ENCODE peak calls at places on chromosomes 2 and 18, in six cellular contexts. One of them, this sample, is unnamed. For H3K9me3, the result is how much of the 10 kb centered on the place peaks cover.

GRCh38 chr2:44836174-44836573 is 105.3 kb upstream of the SIX3 start:
- DNase-seq in colonic mucosa: no peak
- DNase-seq in cardiac muscle cell: no peak
- DNase-seq in K562: no peak
- DNase-seq in uterus: no peak
- DNase-seq in OCI-LY7: no peak
- DNase-seq in this sample: peak

GRCh38 chr2:168730391-168730790 is 72.0 kb upstream of the NOSTRIN start:
- DNase-seq in OCI-LY7: no peak
- DNase-seq in cardiac muscle cell: no peak
- DNase-seq in uterus: no peak
- DNase-seq in colonic mucosa: no peak
- DNase-seq in K562: no peak
- DNase-seq in this sample: no peak

GRCh38 chr2:79099140-79099686 is 11.4 kb upstream of the REG1B start:
- DNase-seq in cardiac muscle cell: no peak
- DNase-seq in colonic mucosa: no peak
- DNase-seq in K562: no peak
- DNase-seq in OCI-LY7: peak
- DNase-seq in uterus: no peak
- DNase-seq in this sample: no peak

GRCh38 chr2:28997237-28997846 is 16.2 kb downstream of the TOGARAM2 start:
- DNase-seq in colonic mucosa: no peak
- DNase-seq in OCI-LY7: no peak
- DNase-seq in cardiac muscle cell: peak
- DNase-seq in K562: no peak
- DNase-seq in uterus: no peak
- DNase-seq in this sample: no peak

GRCh38 chr18:11658989-11659388 is 30.1 kb upstream of the GNAL start:
- DNase-seq in cardiac muscle cell: no peak
- DNase-seq in K562: no peak
- DNase-seq in uterus: no peak
- DNase-seq in OCI-LY7: no peak
- DNase-seq in colonic mucosa: no peak
- DNase-seq in this sample: no peak

GRCh38 chr2:71880287-71880686 is 267.4 kb downstream of the CYP26B1 start:
- DNase-seq in colonic mucosa: no peak
- DNase-seq in cardiac muscle cell: no peak
- DNase-seq in OCI-LY7: no peak
- DNase-seq in uterus: no peak
- DNase-seq in K562: no peak
- DNase-seq in this sample: no peak

GRCh38 chr2:14872779-14873325 is 240.3 kb downstream of the LRATD1 start:
- DNase-seq in OCI-LY7: no peak
- DNase-seq in uterus: no peak
- DNase-seq in cardiac muscle cell: no peak
- DNase-seq in colonic mucosa: no peak
- DNase-seq in K562: no peak
- DNase-seq in this sample: no peak

GRCh38 chr2:100707016-100707947 is 112.7 kb upstream of the NPAS2 start:
- DNase-seq in colonic mucosa: no peak
- DNase-seq in cardiac muscle cell: no peak
- DNase-seq in OCI-LY7: no peak
- DNase-seq in K562: no peak
- DNase-seq in uterus: no peak
- DNase-seq in this sample: no peak

GRCh38 chr2:172208881-172209325 is 106.2 kb upstream of the DLX2 start:
- DNase-seq in uterus: no peak
- DNase-seq in cardiac muscle cell: peak
- DNase-seq in K562: no peak
- DNase-seq in colonic mucosa: no peak
- DNase-seq in OCI-LY7: no peak
- DNase-seq in this sample: no peak

GRCh38 chr2:96924775-96925747 is 55.2 kb upstream of the SEMA4C start:
- DNase-seq in OCI-LY7: no peak
- DNase-seq in K562: no peak
- DNase-seq in cardiac muscle cell: no peak
- DNase-seq in colonic mucosa: no peak
- DNase-seq in uterus: no peak
- DNase-seq in this sample: no peak

GRCh38 chr2:235854276-235854675 is 313.9 kb downstream of the GBX2 start:
- DNase-seq in cardiac muscle cell: no peak
- DNase-seq in OCI-LY7: no peak
- DNase-seq in K562: no peak
- DNase-seq in colonic mucosa: no peak
- DNase-seq in uterus: no peak
- DNase-seq in this sample: no peak

GRCh38 chr2:205734436-205734835 is 52.1 kb downstream of the NRP2 start:
- DNase-seq in OCI-LY7: no peak
- DNase-seq in colonic mucosa: no peak
- DNase-seq in cardiac muscle cell: peak
- DNase-seq in K562: peak
- DNase-seq in uterus: peak
- DNase-seq in this sample: no peak

GRCh38 chr18:28689591-28689990 is 512.7 kb upstream of the CDH2 start:
- DNase-seq in colonic mucosa: no peak
- DNase-seq in K562: no peak
- DNase-seq in cardiac muscle cell: no peak
- DNase-seq in OCI-LY7: no peak
- DNase-seq in uterus: no peak
- DNase-seq in this sample: no peak

GRCh38 chr18:65942854-65943253 is 192.0 kb downstream of the CDH7 start:
- DNase-seq in cardiac muscle cell: no peak
- DNase-seq in OCI-LY7: no peak
- DNase-seq in colonic mucosa: no peak
- DNase-seq in uterus: no peak
- DNase-seq in K562: no peak
- DNase-seq in this sample: no peak

GRCh38 chr2:162091325-162092007 is 17.5 kb upstream of the DPP4 start:
- DNase-seq in uterus: no peak
- DNase-seq in colonic mucosa: peak
- DNase-seq in OCI-LY7: no peak
- DNase-seq in K562: no peak
- DNase-seq in cardiac muscle cell: no peak
- DNase-seq in this sample: no peak

GRCh38 chr2:134776836-134777235 is 58.0 kb upstream of the TMEM163 start:
- DNase-seq in uterus: no peak
- DNase-seq in OCI-LY7: no peak
- DNase-seq in colonic mucosa: no peak
- DNase-seq in K562: no peak
- DNase-seq in cardiac muscle cell: no peak
- DNase-seq in this sample: no peak

GRCh38 chr2:20568501-20569463 is 82.1 kb downstream of the HS1BP3 start:
- DNase-seq in K562: no peak
- DNase-seq in uterus: peak
- DNase-seq in OCI-LY7: no peak
- DNase-seq in colonic mucosa: no peak
- DNase-seq in cardiac muscle cell: peak
- DNase-seq in this sample: no peak

GRCh38 chr2:14927021-14927564 is 294.6 kb downstream of the LRATD1 start:
- DNase-seq in K562: no peak
- DNase-seq in OCI-LY7: no peak
- DNase-seq in uterus: no peak
- DNase-seq in cardiac muscle cell: no peak
- DNase-seq in colonic mucosa: no peak
- DNase-seq in this sample: no peak

GRCh38 chr2:67237288-67237687 is 159.8 kb upstream of the ETAA1 start:
- DNase-seq in uterus: no peak
- DNase-seq in K562: no peak
- DNase-seq in OCI-LY7: no peak
- DNase-seq in colonic mucosa: no peak
- DNase-seq in cardiac muscle cell: no peak
- DNase-seq in this sample: no peak

GRCh38 chr2:47237375-47238357 is 82.6 kb upstream of the STPG4 start:
- DNase-seq in uterus: peak
- DNase-seq in K562: peak
- DNase-seq in OCI-LY7: no peak
- DNase-seq in colonic mucosa: no peak
- DNase-seq in cardiac muscle cell: peak
- DNase-seq in this sample: peak

GRCh38 chr2:133293544-133294270 is 274.6 kb downstream of the NCKAP5 start:
- DNase-seq in uterus: no peak
- DNase-seq in OCI-LY7: no peak
- DNase-seq in cardiac muscle cell: no peak
- DNase-seq in K562: no peak
- DNase-seq in colonic mucosa: no peak
- DNase-seq in this sample: no peak

GRCh38 chr2:9765611-9766531 is 77.4 kb upstream of the TAF1B start:
- DNase-seq in cardiac muscle cell: peak
- DNase-seq in OCI-LY7: no peak
- DNase-seq in uterus: no peak
- DNase-seq in K562: peak
- DNase-seq in colonic mucosa: no peak
- DNase-seq in this sample: no peak

GRCh38 chr2:227783404-227784138 is 30.1 kb upstream of the CCL20 start:
- DNase-seq in OCI-LY7: no peak
- DNase-seq in uterus: no peak
- DNase-seq in K562: no peak
- DNase-seq in cardiac muscle cell: no peak
- DNase-seq in colonic mucosa: no peak
- DNase-seq in this sample: peak

GRCh38 chr2:175552902-175553301 is 371.4 kb upstream of the ATP5MC3 start:
- DNase-seq in OCI-LY7: no peak
- DNase-seq in K562: no peak
- DNase-seq in cardiac muscle cell: no peak
- DNase-seq in uterus: no peak
- DNase-seq in colonic mucosa: no peak
- DNase-seq in this sample: no peak

GRCh38 chr2:111028720-111029119 is 92.0 kb upstream of the BCL2L11 start:
- DNase-seq in uterus: no peak
- DNase-seq in K562: no peak
- DNase-seq in colonic mucosa: peak
- DNase-seq in cardiac muscle cell: peak
- DNase-seq in OCI-LY7: peak
- DNase-seq in this sample: peak

GRCh38 chr18:22471546-22472131 is 53.9 kb upstream of the CTAGE1 start:
- DNase-seq in uterus: no peak
- DNase-seq in OCI-LY7: no peak
- DNase-seq in K562: no peak
- DNase-seq in cardiac muscle cell: peak
- DNase-seq in colonic mucosa: no peak
- DNase-seq in this sample: peak

GRCh38 chr18:69528439-69528838 is 127.8 kb downstream of the DOK6 start:
- DNase-seq in cardiac muscle cell: peak
- DNase-seq in K562: no peak
- DNase-seq in OCI-LY7: no peak
- DNase-seq in uterus: no peak
- DNase-seq in colonic mucosa: no peak
- DNase-seq in this sample: no peak

GRCh38 chr2:127615511-127616166 is 30.3 kb upstream of the GPR17 start:
- DNase-seq in uterus: no peak
- DNase-seq in colonic mucosa: no peak
- DNase-seq in OCI-LY7: no peak
- DNase-seq in cardiac muscle cell: no peak
- DNase-seq in K562: no peak
- DNase-seq in this sample: no peak

GRCh38 chr2:234493117-234493516 is 3.8 kb downstream of the ARL4C start:
- DNase-seq in cardiac muscle cell: no peak
- DNase-seq in K562: no peak
- DNase-seq in OCI-LY7: no peak
- DNase-seq in uterus: no peak
- DNase-seq in colonic mucosa: no peak
- DNase-seq in this sample: no peak
- H3K4me3 ChIP-seq in cardiac muscle cell: peak
- H3K4me3 ChIP-seq in K562: no peak
- H3K4me3 ChIP-seq in OCI-LY7: peak
- H3K4me3 ChIP-seq in uterus: no peak
- H3K4me3 ChIP-seq in colonic mucosa: peak
- H3K4me3 ChIP-seq in this sample: no peak

DNA sequence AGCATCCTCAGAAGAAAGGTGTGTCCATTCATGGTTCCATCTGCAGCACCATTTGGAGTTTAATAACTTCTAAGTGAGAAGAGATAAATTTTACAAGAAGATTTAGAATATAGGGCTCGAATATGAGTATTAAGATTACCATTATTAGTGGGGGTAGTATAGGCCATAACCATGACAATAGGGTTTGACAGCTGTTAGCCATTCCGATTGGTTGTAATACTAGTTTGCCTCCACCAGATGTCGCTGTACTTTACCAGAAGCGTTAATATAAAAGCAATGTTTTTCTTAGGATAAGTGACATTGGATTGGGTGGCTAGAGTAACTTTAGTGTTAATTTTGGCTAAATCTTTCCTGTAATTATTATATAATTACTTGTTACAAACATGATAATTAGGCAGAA is 107.5 kb upstream of the SRD5A2 start:
- DNase-seq in cardiac muscle cell: peak
- DNase-seq in OCI-LY7: peak
- DNase-seq in uterus: no peak
- DNase-seq in colonic mucosa: no peak
- DNase-seq in K562: peak
- DNase-seq in this sample: no peak
- TF ChIP-seq CTCF in cardiac muscle cell: peak
- TF ChIP-seq CTCF in OCI-LY7: peak
- TF ChIP-seq CTCF in uterus: no peak
- TF ChIP-seq CTCF in colonic mucosa: peak
- TF ChIP-seq CTCF in K562: peak
- TF ChIP-seq CTCF in this sample: peak

DNA sequence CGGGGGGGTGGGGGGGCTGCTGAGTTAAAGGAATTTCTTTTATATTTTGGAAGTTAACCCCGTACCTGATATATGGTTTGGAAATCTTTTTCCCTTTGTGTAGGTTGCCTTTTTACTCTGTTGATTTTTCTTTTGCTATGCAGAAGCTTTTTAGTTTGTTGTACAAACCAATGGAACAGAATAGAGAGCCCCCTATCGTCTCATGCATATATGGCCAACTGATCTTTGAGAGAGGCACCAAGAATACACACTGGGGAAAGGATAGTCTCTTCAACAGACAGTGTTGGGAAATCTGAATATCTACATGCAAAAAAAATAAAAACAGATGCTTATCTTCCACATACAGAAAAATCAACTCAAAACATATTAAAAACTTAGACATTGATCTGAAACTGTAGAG is 647.8 kb upstream of the KLHL29 start:
- DNase-seq in OCI-LY7: no peak
- DNase-seq in uterus: no peak
- DNase-seq in K562: no peak
- DNase-seq in cardiac muscle cell: no peak
- DNase-seq in colonic mucosa: no peak
- DNase-seq in this sample: no peak
- H3K9me3 ChIP-seq in OCI-LY7: under half
- H3K9me3 ChIP-seq in uterus: under half
- H3K9me3 ChIP-seq in K562: under half
- H3K9me3 ChIP-seq in cardiac muscle cell: under half
- H3K9me3 ChIP-seq in colonic mucosa: under half
- H3K9me3 ChIP-seq in this sample: under half

DNA sequence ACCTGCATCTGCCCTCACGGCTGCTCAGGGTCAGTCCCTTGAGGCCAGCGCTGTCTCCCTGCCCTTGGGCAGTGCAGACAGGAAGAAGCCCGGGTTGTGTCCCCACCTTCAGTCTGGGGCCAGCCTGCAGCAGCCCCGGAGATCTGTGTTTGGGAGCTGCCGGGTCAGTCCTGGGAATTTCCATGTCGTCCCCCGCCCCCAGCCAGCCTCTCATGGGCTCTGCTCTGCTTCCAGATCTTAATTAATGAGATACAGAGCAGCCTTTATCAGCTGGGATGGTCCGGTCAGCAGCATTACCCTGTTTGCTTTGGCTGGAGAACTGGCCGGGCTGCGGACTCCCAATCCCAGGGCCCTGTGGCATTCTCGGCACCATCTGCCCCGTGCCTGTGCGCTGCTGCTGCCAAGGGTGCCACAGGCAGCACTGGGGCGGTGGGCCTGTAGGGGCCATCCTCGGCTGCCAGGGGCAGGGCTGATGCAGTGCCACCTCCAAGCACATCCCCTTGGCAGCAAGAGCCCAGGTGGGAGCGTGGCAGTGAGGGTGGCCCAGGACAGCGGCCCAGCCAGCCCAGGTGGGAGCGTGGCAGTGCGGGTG is 2.4 kb downstream of the BOK start:
- DNase-seq in OCI-LY7: no peak
- DNase-seq in uterus: no peak
- DNase-seq in K562: no peak
- DNase-seq in cardiac muscle cell: peak
- DNase-seq in colonic mucosa: no peak
- DNase-seq in this sample: no peak
- H3K4me3 ChIP-seq in OCI-LY7: no peak
- H3K4me3 ChIP-seq in uterus: peak
- H3K4me3 ChIP-seq in K562: no peak
- H3K4me3 ChIP-seq in cardiac muscle cell: no peak
- H3K4me3 ChIP-seq in colonic mucosa: no peak
- H3K4me3 ChIP-seq in this sample: peak

This sample was measured in right atrium auricular region.